ENCODE peak calls at places on chromosomes 4 and X, in seven cellular contexts. O is WERI-Rb-1, I is right lobe of liver, N is left lung, K is epithelial cell of proximal tubule, M is BE2C, D is endodermal cell. G is an unnamed sample.

GRCh38 chrX:152405561-152405960 is 45.6 kb downstream of the GABRA3 start:
- DNase-seq in O (no peak), I (no peak), N (no peak), K (no peak), M (no peak), D (peak; percentile 38), G (no peak)

GRCh38 chr4:94403735-94404134 is 48.0 kb upstream of the PDLIM5 start:
- DNase-seq in O (no peak), I (no peak), N (no peak), K (no peak), M (no peak), D (no peak), G (no peak)

GRCh38 chr4:38069271-38069760 is 109.1 kb downstream of the PTTG2 start:
- DNase-seq in O (no peak), I (no peak), N (no peak), K (no peak), M (no peak), D (peak; percentile 88), G (peak; percentile 49)

GRCh38 chrX:51893931-51894696 is 691 bp downstream of the MAGED1 start:
- DNase-seq in O (no peak), I (no peak), N (peak; percentile 42), K (no peak), M (peak; percentile 51), D (peak; percentile 67), G (no peak)

GRCh38 chr4:150218447-150218846 is 140.2 kb downstream of the DCLK2 start:
- DNase-seq in O (no peak), I (no peak), N (no peak), K (no peak), M (no peak), D (no peak), G (no peak)

GRCh38 chrX:8194216-8194615 is 23.1 kb upstream of the VCX2 start:
- DNase-seq in O (no peak), I (no peak), N (no peak), K (no peak), M (no peak), D (no peak), G (no peak)

GRCh38 chrX:318739-319578 is at the start of gene GTPBP6:
- DNase-seq in O (peak; percentile 99), I (peak; percentile 99), N (peak; percentile 100), K (peak; percentile 83), M (peak; percentile 95), D (peak; percentile 100), G (peak; percentile 95)

GRCh38 chr4:185384877-185385465 is 10.8 kb downstream of the LRP2BP start:
- DNase-seq in O (no peak), I (no peak), N (no peak), K (no peak), M (no peak), D (no peak), G (no peak)

GRCh38 chr4:143961084-143961483 is 55.7 kb upstream of the GYPE start:
- DNase-seq in O (no peak), I (no peak), N (no peak), K (no peak), M (no peak), D (no peak), G (no peak)

GRCh38 chr4:7276538-7276937 is 84.2 kb downstream of the SORCS2 start:
- DNase-seq in O (no peak), I (no peak), N (peak; percentile 47), K (no peak), M (no peak), D (no peak), G (no peak)

GRCh38 chrX:20317873-20318272 is 51.2 kb upstream of the RPS6KA3 start:
- DNase-seq in O (no peak), I (no peak), N (no peak), K (peak; percentile 36), M (no peak), D (no peak), G (no peak)

GRCh38 chr4:128475597-128475996 is 188.0 kb upstream of the PGRMC2 start:
- DNase-seq in O (no peak), I (no peak), N (no peak), K (no peak), M (no peak), D (no peak), G (no peak)

GRCh38 chrX:30592846-30593245 is 15.3 kb upstream of the TASL start:
- DNase-seq in O (no peak), I (no peak), N (no peak), K (no peak), M (no peak), D (no peak), G (no peak)

GRCh38 chrX:138191998-138192397 is 519.5 kb downstream of the FGF13 start:
- DNase-seq in O (peak; percentile 12), I (no peak), N (no peak), K (no peak), M (peak; percentile 7), D (peak; percentile 71), G (peak; percentile 1)

GRCh38 chr4:3007724-3008123 is 44.4 kb downstream of the GRK4 start:
- DNase-seq in O (no peak), I (no peak), N (no peak), K (no peak), M (no peak), D (no peak), G (no peak)

GRCh38 chr4:184688447-184688846 is 38.9 kb downstream of the PRIMPOL start:
- DNase-seq in O (no peak), I (no peak), N (no peak), K (peak; percentile 52), M (no peak), D (peak; percentile 88), G (no peak)

GRCh38 chrX:1657367-1658082 is 42.7 kb downstream of the ASMT start:
- DNase-seq in O (peak; percentile 95), I (no peak), N (no peak), K (no peak), M (no peak), D (no peak), G (peak; percentile 80)
- TF ChIP-seq CTCF in O (peak; percentile 45), I (no peak), N (no peak), K (peak; percentile 2), M (no peak), D (no peak), G (no peak)

DNA sequence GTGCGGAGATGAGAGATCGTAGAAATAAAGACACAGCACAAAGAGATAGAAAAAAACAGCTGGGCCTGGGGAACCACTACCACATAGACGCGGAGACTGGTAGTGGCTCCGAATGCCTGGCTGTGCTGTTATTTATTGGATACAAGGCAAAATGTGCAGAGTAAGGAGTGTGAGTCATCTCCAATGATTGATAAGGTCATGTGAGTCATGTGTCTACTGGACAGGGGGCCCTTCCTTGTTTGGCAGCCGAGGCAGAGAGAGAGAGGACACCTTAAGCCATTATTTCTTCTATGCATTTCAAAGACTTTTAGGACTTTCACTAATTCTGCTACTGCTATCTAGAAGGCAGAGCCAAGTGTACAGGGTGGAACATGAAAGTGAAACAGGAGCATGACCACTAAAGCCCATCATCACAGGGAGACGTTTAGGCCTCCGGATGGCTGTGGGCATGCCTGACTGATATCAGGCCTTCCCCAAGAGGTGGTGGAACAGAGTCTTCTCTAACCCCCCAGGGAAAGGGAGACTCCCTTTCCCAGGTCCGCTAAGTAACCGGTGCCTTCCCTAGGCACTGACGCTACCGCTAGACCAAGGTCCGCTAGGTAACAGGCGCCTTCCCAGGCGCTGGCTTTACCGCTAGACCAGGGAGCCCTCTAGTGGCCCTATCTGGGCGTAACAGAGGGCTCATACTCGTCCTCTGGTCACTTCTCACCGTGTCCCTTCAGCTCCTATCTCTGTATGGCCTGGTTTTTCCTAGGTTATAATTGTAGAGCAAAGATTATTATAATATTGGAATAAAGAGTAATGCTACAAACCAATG is 921.5 kb upstream of the PCDH10 start:
- DNase-seq in O (peak; percentile 84), I (peak; percentile 45), N (peak; percentile 60), K (no peak), M (peak; percentile 55), D (peak; percentile 93), G (no peak)
- TF ChIP-seq CTCF in O (peak; percentile 87), I (peak; percentile 46), N (no peak), K (peak; percentile 60), M (peak; percentile 57), D (peak; percentile 91), G (peak; percentile 21)

GRCh38 chr4:52106142-52106541 is 55.0 kb downstream of the SPATA18 start:
- DNase-seq in O (no peak), I (no peak), N (no peak), K (no peak), M (no peak), D (no peak), G (no peak)

GRCh38 chr4:52107336-52107735 is 56.2 kb downstream of the SPATA18 start:
- DNase-seq in O (no peak), I (no peak), N (no peak), K (no peak), M (no peak), D (no peak), G (no peak)

GRCh38 chr4:52106701-52107100 is 55.6 kb downstream of the SPATA18 start:
- DNase-seq in O (no peak), I (no peak), N (no peak), K (no peak), M (no peak), D (no peak), G (no peak)

GRCh38 chr4:52110171-52110570 is 59.1 kb downstream of the SPATA18 start:
- DNase-seq in O (no peak), I (no peak), N (no peak), K (no peak), M (no peak), D (no peak), G (no peak)

DNA sequence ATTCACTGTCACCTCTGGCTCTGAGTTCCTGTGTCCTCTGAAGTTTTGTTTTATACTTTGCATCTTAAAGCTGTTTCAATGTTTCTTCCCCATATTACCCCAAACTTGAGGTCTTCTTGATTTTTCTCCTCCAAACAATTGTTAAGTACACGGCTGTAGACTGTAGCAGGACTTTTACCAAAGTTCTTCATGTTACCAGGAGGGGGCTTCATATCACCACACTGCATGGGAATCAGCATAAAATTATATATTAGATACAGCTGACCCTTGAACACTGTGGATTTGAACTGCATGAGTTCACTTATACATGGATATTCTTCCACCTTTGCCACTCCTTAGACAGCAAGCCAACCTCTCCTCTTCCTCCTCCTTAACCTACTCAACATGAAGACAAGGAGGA is 56.6 kb downstream of the SPATA18 start:
- DNase-seq in O (no peak), I (no peak), N (no peak), K (no peak), M (no peak), D (no peak), G (no peak)
- TF ChIP-seq CTCF in O (no peak), I (no peak), N (no peak), K (peak; percentile 44), M (peak; percentile 67), D (peak; percentile 65), G (no peak)

DNA sequence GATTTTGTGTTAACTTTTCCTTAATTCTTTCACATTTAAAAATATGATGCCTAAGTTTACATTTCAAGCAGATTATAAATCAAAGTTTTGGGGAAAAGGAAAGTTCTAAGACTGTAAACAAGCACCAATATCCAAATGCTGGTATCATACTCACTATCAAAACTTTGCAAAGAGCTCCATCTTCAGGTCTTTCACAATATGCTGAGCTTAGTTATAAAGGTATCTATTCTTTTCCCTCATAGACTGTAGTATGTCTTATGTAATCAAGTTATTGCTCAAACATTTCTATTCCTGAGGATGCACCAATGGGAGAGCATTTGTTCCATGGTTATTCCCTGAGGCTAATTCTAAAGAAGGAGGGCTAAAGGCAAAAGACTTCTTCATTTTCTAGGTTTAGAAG is 207.9 kb upstream of the FAM241A start:
- DNase-seq in O (no peak), I (no peak), N (no peak), K (no peak), M (no peak), D (no peak), G (peak; percentile 17)
- TF ChIP-seq CTCF in O (peak; percentile 31), I (no peak), N (no peak), K (peak; percentile 57), M (peak; percentile 37), D (peak; percentile 76), G (peak; percentile 36)

G was measured in GM13976.